ENCODE peak calls at places on chromosomes 1 and 21, in six cellular contexts. I is trophoblast cell, F is H9, A is mesenchymal stem cell, Y is neuronal stem cell, H is H1. B is an unnamed sample.

GRCh38 chr1:172938676-172939075 is 112.1 kb downstream of the TNFSF18 start:
- DNase-seq in F (no peak), I (no peak), H (no peak), Y (no peak), A (peak; percentile 75), B (peak; percentile 75)

GRCh38 chr1:228838717-228839500 is 103.6 kb downstream of the RHOU start:
- DNase-seq in Y (no peak), I (peak; percentile 93), H (peak; percentile 20), F (no peak), A (peak; percentile 83), B (peak; percentile 78)

GRCh38 chr1:20484526-20485462 is 1.2 kb downstream of the CAMK2N1 start:
- DNase-seq in I (peak; percentile 39), F (no peak), A (peak; percentile 67), H (peak; percentile 61), Y (peak; percentile 55), B (no peak)

GRCh38 chr1:234885601-234886000 is 243.0 kb downstream of the TOMM20 start:
- DNase-seq in Y (no peak), I (no peak), H (no peak), F (no peak), A (no peak), B (no peak)

GRCh38 chr1:176692988-176693696 is 230.2 kb downstream of the PAPPA2 start:
- DNase-seq in F (no peak), H (no peak), A (no peak), I (no peak), Y (no peak), B (no peak)

GRCh38 chr1:89610457-89610991 is 22.4 kb upstream of the LRRC8C start:
- DNase-seq in I (no peak), A (no peak), F (no peak), Y (no peak), H (no peak), B (no peak)

GRCh38 chr21:44540741-44541288 is 820 bp upstream of the KRTAP10-1 start:
- DNase-seq in Y (no peak), F (no peak), H (no peak), I (no peak), A (no peak), B (no peak)

GRCh38 chr21:46559291-46559983 is 45.4 kb downstream of the S100B start:
- DNase-seq in F (no peak), Y (no peak), H (peak; percentile 41), I (no peak), A (no peak), B (no peak)

GRCh38 chr1:94808682-94809081 is 11.5 kb upstream of the SLC44A3 start:
- DNase-seq in H (no peak), A (no peak), F (no peak), I (no peak), Y (no peak), B (no peak)

GRCh38 chr1:157944666-157945280 is 48.7 kb upstream of the KIRREL1 start:
- DNase-seq in A (no peak), H (no peak), Y (no peak), I (no peak), F (no peak), B (no peak)

GRCh38 chr21:40272037-40272436 is 404.8 kb downstream of the PCP4 start:
- DNase-seq in A (no peak), Y (no peak), F (no peak), I (no peak), H (no peak), B (no peak)

GRCh38 chr1:234745844-234746797 is 136.1 kb upstream of the IRF2BP2 start:
- DNase-seq in I (peak; percentile 42), A (peak; percentile 72), H (no peak), Y (no peak), F (no peak), B (peak; percentile 71)

GRCh38 chr1:20477355-20478071 is 8.5 kb downstream of the CAMK2N1 start:
- DNase-seq in Y (no peak), A (peak; percentile 60), F (no peak), H (no peak), I (no peak), B (peak; percentile 65)

GRCh38 chr1:194227157-194227556 is 1040.7 kb upstream of the B3GALT2 start:
- DNase-seq in A (no peak), Y (no peak), I (no peak), H (no peak), F (no peak), B (peak; percentile 1)

GRCh38 chr1:186659946-186660472 is 20.2 kb downstream of the PTGS2 start:
- DNase-seq in H (no peak), Y (no peak), A (no peak), I (no peak), F (no peak), B (no peak)

GRCh38 chr1:205588691-205589445 is 42.9 kb downstream of the ELK4 start:
- DNase-seq in H (peak; percentile 64), I (no peak), Y (no peak), F (peak; percentile 78), A (peak; percentile 60), B (peak; percentile 74)

GRCh38 chr1:12595839-12596821 is 21.9 kb downstream of the DHRS3 start:
- DNase-seq in Y (no peak), F (peak; percentile 91), A (peak; percentile 95), I (peak; percentile 95), H (peak; percentile 89), B (peak; percentile 98)

GRCh38 chr1:46087891-46088290 is 44.5 kb downstream of the PIK3R3 start:
- DNase-seq in I (no peak), H (no peak), F (no peak), A (no peak), Y (no peak), B (peak; percentile 68)

GRCh38 chr1:9279172-9279840 is 13.4 kb upstream of the SPSB1 start:
- DNase-seq in I (peak; percentile 52), F (no peak), H (no peak), Y (no peak), A (no peak), B (peak; percentile 55)

GRCh38 chr1:65310078-65310587 is 790 bp downstream of the DNAJC6 start:
- DNase-seq in A (no peak), I (no peak), Y (no peak), H (no peak), F (peak; percentile 90), B (no peak)

GRCh38 chr1:117630423-117630998 is 24.7 kb downstream of the TENT5C start:
- DNase-seq in H (no peak), A (no peak), Y (no peak), F (no peak), I (no peak), B (no peak)

GRCh38 chr1:48469616-48470500 is 2.1 kb downstream of the SPATA6 start:
- DNase-seq in F (no peak), H (no peak), Y (no peak), A (peak; percentile 8), I (peak; percentile 19), B (peak; percentile 74)

GRCh38 chr1:93908394-93909145 is 660 bp downstream of the GCLM start:
- DNase-seq in F (peak; percentile 53), A (no peak), Y (peak; percentile 21), I (peak; percentile 57), H (peak; percentile 68), B (no peak)

GRCh38 chr1:94993931-94994645 is 67.2 kb upstream of the CNN3 start:
- DNase-seq in I (peak; percentile 77), Y (no peak), A (no peak), H (no peak), F (no peak), B (no peak)

GRCh38 chr21:46210378-46211136 is 18.0 kb downstream of the LSS start:
- DNase-seq in H (no peak), A (no peak), F (no peak), Y (no peak), I (no peak), B (no peak)

GRCh38 chr1:112579801-112580510 is 39.0 kb downstream of the ST7L start:
- DNase-seq in Y (no peak), F (no peak), I (peak; percentile 84), H (no peak), A (peak; percentile 45), B (peak; percentile 79)
- H4K91ac ChIP-seq in Y (no peak overlapping the region), F (no peak overlapping the region), I (no peak overlapping the region), H (no peak overlapping the region), A (no peak overlapping the region), B (no peak overlapping the region)

DNA sequence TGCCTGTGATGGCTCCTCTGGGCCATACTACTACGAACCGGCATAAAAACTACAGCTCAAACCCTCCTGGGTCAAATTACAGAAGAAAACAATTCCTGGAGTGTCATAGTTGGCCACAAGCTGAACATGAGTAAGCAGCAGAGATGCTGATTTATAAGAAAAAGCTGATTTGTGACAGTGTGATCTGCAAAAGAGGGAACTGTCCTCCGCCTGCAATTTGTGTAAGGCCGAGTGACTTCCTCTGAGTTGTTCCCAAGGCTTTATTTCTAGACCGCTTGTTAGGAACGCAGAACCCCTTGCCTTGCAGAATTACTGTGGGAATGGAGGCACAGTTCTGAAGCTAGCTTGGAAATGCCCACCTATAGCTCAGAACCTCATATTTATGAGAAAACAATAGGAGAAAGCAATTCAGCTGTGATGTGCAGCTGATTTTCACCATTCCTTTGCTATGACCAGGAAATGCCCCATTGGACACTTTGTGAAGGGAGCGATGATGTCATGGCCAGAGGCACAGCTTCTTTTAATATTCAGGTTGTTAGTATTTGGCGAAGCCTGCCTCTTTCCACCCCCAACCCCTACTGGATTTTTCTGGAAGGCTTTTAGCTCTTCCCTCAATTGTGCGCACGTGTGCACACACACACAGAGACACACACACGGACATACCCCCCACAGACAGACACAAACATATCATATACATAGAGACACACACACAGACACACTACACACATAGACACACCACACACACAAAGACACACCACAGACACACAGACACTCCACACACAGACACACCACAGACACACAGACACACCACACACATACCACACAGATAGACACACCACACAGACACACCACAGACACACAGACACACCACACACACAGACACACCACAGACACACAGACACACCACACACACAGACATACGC is 47.6 kb downstream of the IER5 start:
- DNase-seq in F (no peak), Y (no peak), I (peak; percentile 92), H (no peak), A (peak; percentile 79), B (peak; percentile 94)
- H3K4ac ChIP-seq in F (no peak overlapping the region), Y (no peak overlapping the region), I (peak overlapping the region; percentile 5), H (peak overlapping the region; percentile 83), A (peak overlapping the region; percentile 59), B (peak overlapping the region; percentile 99)

DNA sequence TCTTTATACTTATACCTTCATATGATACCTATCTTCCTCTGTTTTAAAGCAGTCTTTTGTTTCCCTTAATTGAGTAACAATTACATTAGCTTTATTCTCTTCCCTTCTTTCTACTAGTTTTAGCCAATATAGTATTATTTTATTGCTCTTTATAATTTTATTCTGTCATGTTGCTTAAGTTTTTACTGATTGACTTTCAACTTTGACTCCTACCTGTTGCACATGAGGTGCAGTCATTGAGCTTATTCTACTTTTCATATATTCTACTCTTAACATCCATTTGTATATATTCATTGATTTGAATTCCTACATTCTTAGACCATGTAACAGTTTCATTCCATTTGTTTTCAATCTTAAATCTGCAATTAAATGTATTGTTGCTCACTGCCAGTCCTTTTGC is 49.2 kb downstream of the AGO3 start:
- DNase-seq in I (no peak), A (no peak), H (no peak), F (no peak), Y (no peak), B (no peak)
- H4K91ac ChIP-seq in I (no peak overlapping the region), A (no peak overlapping the region), H (no peak overlapping the region), F (no peak overlapping the region), Y (no peak overlapping the region), B (no peak overlapping the region)

DNA sequence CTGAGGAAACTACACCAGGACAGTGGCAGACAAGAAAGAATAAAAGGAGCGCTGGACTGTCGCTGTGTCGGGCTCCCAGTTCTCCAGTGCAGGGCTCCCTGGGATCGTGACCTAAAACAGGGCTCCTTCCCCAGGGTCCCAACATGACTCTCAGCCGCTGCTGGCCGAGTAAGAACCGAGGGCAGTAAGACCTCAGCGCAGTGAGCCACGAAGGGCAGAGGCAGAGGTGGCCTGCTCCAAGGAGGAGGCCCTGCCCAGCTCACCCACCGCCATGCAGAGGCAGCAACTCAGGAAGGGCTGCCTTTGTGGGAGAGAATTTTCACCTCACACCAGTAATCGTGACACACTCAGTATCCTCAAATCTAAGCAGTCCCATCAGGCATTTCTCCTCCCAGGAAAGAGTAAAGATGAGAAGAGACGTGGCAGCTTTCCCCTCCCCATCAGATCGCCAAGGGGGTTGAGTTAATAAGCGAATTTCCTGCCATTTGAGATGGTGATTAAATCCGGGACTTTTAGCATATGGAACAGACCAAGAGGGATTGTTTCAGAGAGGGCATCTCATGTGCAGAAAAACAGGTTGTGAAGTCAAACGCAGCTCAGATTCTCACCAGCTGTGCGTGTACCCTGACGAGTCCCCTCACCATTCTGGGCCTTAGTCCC is 19.8 kb upstream of the ARTN start:
- DNase-seq in F (no peak), Y (no peak), A (no peak), H (no peak), I (no peak), B (no peak)
- H3K4ac ChIP-seq in F (no peak overlapping the region), Y (no peak overlapping the region), A (no peak overlapping the region), H (no peak overlapping the region), I (no peak overlapping the region), B (no peak overlapping the region)

B was measured in IMR-90.